ENCODE peak calls at places on chromosomes 12 and 14, in seven cellular contexts. D, H, P, V, J, K and M are unnamed samples.

GRCh38 chr12:127253797-127254196 is 1013.2 kb upstream of the TMEM132C start:
- DNase-seq in D (no peak), H (no peak), P (no peak), V (no peak), J (no peak), K (no peak), M (no peak)

GRCh38 chr12:118714051-118714460 is 267.3 kb upstream of the SRRM4 start:
- DNase-seq in D (peak; percentile 74), H (no peak), P (no peak), V (peak; percentile 1), J (peak; percentile 87), K (no peak), M (peak; percentile 20)

GRCh38 chr12:34304001-34304400 is 281.7 kb downstream of the ALG10 start:
- DNase-seq in D (no peak), H (no peak), P (no peak), V (no peak), J (no peak), K (no peak), M (no peak)

GRCh38 chr12:123752046-123752445 is 10.1 kb upstream of the DNAH10 start:
- DNase-seq in D (no peak), H (no peak), P (no peak), V (no peak), J (no peak), K (no peak), M (no peak)

GRCh38 chr12:121837680-121838079 is 21.0 kb downstream of the HPD start:
- DNase-seq in D (no peak), H (no peak), P (no peak), V (no peak), J (no peak), K (no peak), M (no peak)

GRCh38 chr14:58501214-58501816 is 73.8 kb downstream of the KIAA0586 start:
- DNase-seq in D (peak; percentile 79), H (peak; percentile 78), P (peak; percentile 17), V (peak; percentile 83), J (peak; percentile 63), K (no peak), M (peak; percentile 4)

GRCh38 chr12:13817131-13817530 is 164.3 kb downstream of the GRIN2B start:
- DNase-seq in D (no peak), H (no peak), P (no peak), V (no peak), J (no peak), K (no peak), M (no peak)

GRCh38 chr14:95597784-95598204 is 62.9 kb downstream of the GLRX5 start:
- DNase-seq in D (peak; percentile 56), H (no peak), P (no peak), V (no peak), J (peak; percentile 54), K (peak; percentile 63), M (peak; percentile 8)

GRCh38 chr14:31880935-31881334 is 196.2 kb upstream of the ARHGAP5 start:
- DNase-seq in D (no peak), H (peak; percentile 47), P (peak; percentile 86), V (no peak), J (no peak), K (no peak), M (no peak)

GRCh38 chr12:76883826-76884225 is 5.0 kb upstream of the CSRP2 start:
- DNase-seq in D (no peak), H (peak; percentile 38), P (no peak), V (no peak), J (no peak), K (no peak), M (no peak)

GRCh38 chr14:104174051-104174450 is 35.7 kb downstream of the KIF26A start:
- DNase-seq in D (no peak), H (no peak), P (no peak), V (no peak), J (no peak), K (no peak), M (no peak)

GRCh38 chr12:89346741-89347324 is 5.5 kb downstream of the DUSP6 start:
- DNase-seq in D (peak; percentile 87), H (peak; percentile 31), P (no peak), V (peak; percentile 94), J (peak; percentile 78), K (no peak), M (no peak)

GRCh38 chr12:47870175-47870781 is 34.5 kb downstream of the VDR start:
- DNase-seq in D (no peak), H (peak; percentile 18), P (no peak), V (peak; percentile 28), J (no peak), K (no peak), M (no peak)

GRCh38 chr12:131242741-131243496 is 289.2 kb downstream of the ADGRD1 start:
- DNase-seq in D (no peak), H (peak; percentile 10), P (no peak), V (peak; percentile 28), J (peak; percentile 32), K (no peak), M (no peak)

GRCh38 chr12:43805149-43805856 is 814 bp downstream of the TWF1 start:
- DNase-seq in D (peak; percentile 28), H (no peak), P (no peak), V (peak; percentile 18), J (peak; percentile 2), K (no peak), M (no peak)

GRCh38 chr12:114920828-114921579 is 237.0 kb upstream of the TBX3 start:
- DNase-seq in D (no peak), H (no peak), P (no peak), V (peak; percentile 61), J (no peak), K (no peak), M (no peak)

GRCh38 chr14:55448146-55448614 is 7.8 kb upstream of the TBPL2 start:
- DNase-seq in D (no peak), H (peak; percentile 72), P (peak; percentile 97), V (peak; percentile 79), J (no peak), K (no peak), M (peak; percentile 40)

GRCh38 chr14:23580152-23580926 is 1.7 kb upstream of the JPH4 start:
- DNase-seq in D (no peak), H (no peak), P (no peak), V (no peak), J (no peak), K (peak; percentile 27), M (no peak)

GRCh38 chr12:68587448-68587873 is 23.2 kb upstream of the RAP1B start:
- DNase-seq in D (no peak), H (no peak), P (no peak), V (no peak), J (no peak), K (no peak), M (peak; percentile 44)

GRCh38 chr14:71693373-71693772 is 238.9 kb upstream of the RGS6 start:
- DNase-seq in D (peak; percentile 59), H (peak; percentile 85), P (no peak), V (no peak), J (no peak), K (no peak), M (no peak)

GRCh38 chr14:62988967-62989366 is 56.3 kb downstream of the KCNH5 start:
- DNase-seq in D (no peak), H (no peak), P (no peak), V (no peak), J (no peak), K (no peak), M (no peak)